ENCODE peak calls at places on chromosomes 1 and 21, in five cellular contexts. One of them, this sample, is unnamed.

GRCh38 chr1:24659993-24660665 is 17.0 kb downstream of the SRRM1 start:
- DNase-seq in IMR-90: no peak
- DNase-seq in HepG2: no peak
- DNase-seq in GM12878: no peak
- DNase-seq in SK-N-SH: no peak
- DNase-seq in this sample: no peak

GRCh38 chr1:20291621-20292020 is 946 bp downstream of the VWA5B1 start:
- DNase-seq in HepG2: no peak
- DNase-seq in GM12878: no peak
- DNase-seq in SK-N-SH: no peak
- DNase-seq in IMR-90: no peak
- DNase-seq in this sample: no peak

GRCh38 chr21:18524097-18524496 is 120.5 kb upstream of the TMPRSS15 start:
- DNase-seq in SK-N-SH: no peak
- DNase-seq in HepG2: no peak
- DNase-seq in GM12878: no peak
- DNase-seq in IMR-90: no peak
- DNase-seq in this sample: no peak

GRCh38 chr1:47624531-47624930 is 186.7 kb downstream of the FOXD2 start:
- DNase-seq in GM12878: no peak
- DNase-seq in SK-N-SH: no peak
- DNase-seq in IMR-90: no peak
- DNase-seq in HepG2: peak; percentile 27
- DNase-seq in this sample: peak; percentile 39

GRCh38 chr1:64874664-64875063 is 91.7 kb downstream of the JAK1 start:
- DNase-seq in GM12878: no peak
- DNase-seq in HepG2: no peak
- DNase-seq in IMR-90: no peak
- DNase-seq in SK-N-SH: no peak
- DNase-seq in this sample: no peak

GRCh38 chr1:8424539-8425116 is 106.7 kb downstream of the SLC45A1 start:
- DNase-seq in HepG2: no peak
- DNase-seq in GM12878: no peak
- DNase-seq in SK-N-SH: no peak
- DNase-seq in IMR-90: no peak
- DNase-seq in this sample: peak; percentile 56

GRCh38 chr1:168465942-168466702 is 77.7 kb downstream of the XCL2 start:
- DNase-seq in GM12878: peak; percentile 88
- DNase-seq in SK-N-SH: peak; percentile 25
- DNase-seq in IMR-90: peak; percentile 46
- DNase-seq in HepG2: peak; percentile 36
- DNase-seq in this sample: peak; percentile 91

GRCh38 chr1:193019442-193020026 is 39.6 kb downstream of the UCHL5 start:
- DNase-seq in IMR-90: peak; percentile 64
- DNase-seq in HepG2: peak; percentile 41
- DNase-seq in SK-N-SH: peak; percentile 9
- DNase-seq in GM12878: no peak
- DNase-seq in this sample: peak; percentile 46

GRCh38 chr1:202207292-202207691 is 13.7 kb downstream of the LGR6 start:
- DNase-seq in SK-N-SH: peak; percentile 89
- DNase-seq in GM12878: no peak
- DNase-seq in IMR-90: peak; percentile 73
- DNase-seq in HepG2: no peak
- DNase-seq in this sample: no peak

GRCh38 chr1:204573563-204573925 is 57.3 kb downstream of the MDM4 start:
- DNase-seq in GM12878: no peak
- DNase-seq in SK-N-SH: no peak
- DNase-seq in IMR-90: peak; percentile 63
- DNase-seq in HepG2: peak; percentile 29
- DNase-seq in this sample: no peak
- TF ChIP-seq MXI1 in GM12878: no peak
- TF ChIP-seq MXI1 in SK-N-SH: no peak
- TF ChIP-seq MXI1 in IMR-90: no peak
- TF ChIP-seq MXI1 in HepG2: no peak
- TF ChIP-seq MXI1 in this sample: no peak

DNA sequence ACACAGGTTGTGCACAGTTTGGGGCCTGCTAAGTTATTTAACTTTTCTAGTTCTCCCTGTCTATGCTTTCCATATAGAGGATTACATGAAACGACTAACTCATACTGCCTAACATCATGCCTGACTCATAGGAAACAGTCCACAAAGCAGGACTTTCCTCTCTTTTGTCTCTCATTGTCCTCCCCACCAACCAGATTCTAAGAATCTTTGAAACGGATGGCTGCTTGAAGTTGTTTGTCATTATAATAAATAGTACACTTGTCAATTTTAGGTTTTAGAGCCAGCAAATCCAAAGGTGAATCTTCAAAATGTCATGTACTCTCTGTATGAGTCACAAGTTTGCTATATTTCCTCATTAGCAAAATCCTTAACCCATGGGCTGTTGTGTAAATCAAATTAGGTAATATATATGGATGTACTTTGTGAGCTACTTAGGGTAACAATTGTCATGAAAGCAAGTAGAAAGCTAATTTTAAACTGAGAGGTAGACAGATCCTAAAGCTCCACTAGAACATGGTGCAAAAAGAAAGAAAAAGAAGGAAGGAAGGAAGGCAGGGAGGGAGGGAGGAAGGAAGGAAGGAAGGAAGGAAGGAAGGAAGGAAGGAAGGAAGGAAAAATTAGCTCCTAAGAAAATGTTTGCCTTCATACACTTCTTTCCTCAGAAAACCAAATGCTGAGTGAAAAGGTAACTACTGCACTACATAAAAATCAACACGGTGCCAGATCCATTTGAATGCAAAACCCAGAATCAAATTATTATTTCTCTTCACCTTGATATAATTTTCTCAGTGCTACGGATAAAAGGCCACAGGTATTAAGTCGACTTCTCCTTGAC is 129.5 kb upstream of the PRMT6 start:
- DNase-seq in IMR-90: peak; percentile 23
- DNase-seq in SK-N-SH: no peak
- DNase-seq in GM12878: no peak
- DNase-seq in HepG2: no peak
- DNase-seq in this sample: no peak
- TF ChIP-seq MXI1 in IMR-90: no peak
- TF ChIP-seq MXI1 in SK-N-SH: no peak
- TF ChIP-seq MXI1 in GM12878: no peak
- TF ChIP-seq MXI1 in HepG2: no peak
- TF ChIP-seq MXI1 in this sample: no peak

DNA sequence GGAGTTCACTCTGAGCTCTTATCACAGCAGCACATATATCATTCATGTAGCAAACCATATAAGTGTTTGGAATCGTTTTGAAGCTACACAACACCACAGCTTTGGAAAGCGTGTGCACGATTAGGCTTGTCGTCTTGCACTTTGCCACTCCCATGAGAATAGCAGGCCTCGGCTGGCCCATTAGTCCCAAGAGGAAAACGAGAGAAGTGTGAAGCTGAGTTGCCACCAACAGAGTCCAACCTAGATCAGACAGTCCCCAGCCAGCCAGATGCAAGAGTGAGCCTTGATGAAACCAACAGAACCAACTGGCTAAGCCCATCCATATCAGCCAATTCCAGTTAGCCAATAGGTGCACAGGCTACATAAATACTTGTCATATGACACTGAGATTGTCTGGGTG is 238.4 kb downstream of the C1orf94 start:
- DNase-seq in SK-N-SH: no peak
- DNase-seq in IMR-90: no peak
- DNase-seq in HepG2: no peak
- DNase-seq in GM12878: no peak
- DNase-seq in this sample: no peak
- TF ChIP-seq MXI1 in SK-N-SH: no peak
- TF ChIP-seq MXI1 in IMR-90: no peak
- TF ChIP-seq MXI1 in HepG2: no peak
- TF ChIP-seq MXI1 in GM12878: no peak
- TF ChIP-seq MXI1 in this sample: no peak

DNA sequence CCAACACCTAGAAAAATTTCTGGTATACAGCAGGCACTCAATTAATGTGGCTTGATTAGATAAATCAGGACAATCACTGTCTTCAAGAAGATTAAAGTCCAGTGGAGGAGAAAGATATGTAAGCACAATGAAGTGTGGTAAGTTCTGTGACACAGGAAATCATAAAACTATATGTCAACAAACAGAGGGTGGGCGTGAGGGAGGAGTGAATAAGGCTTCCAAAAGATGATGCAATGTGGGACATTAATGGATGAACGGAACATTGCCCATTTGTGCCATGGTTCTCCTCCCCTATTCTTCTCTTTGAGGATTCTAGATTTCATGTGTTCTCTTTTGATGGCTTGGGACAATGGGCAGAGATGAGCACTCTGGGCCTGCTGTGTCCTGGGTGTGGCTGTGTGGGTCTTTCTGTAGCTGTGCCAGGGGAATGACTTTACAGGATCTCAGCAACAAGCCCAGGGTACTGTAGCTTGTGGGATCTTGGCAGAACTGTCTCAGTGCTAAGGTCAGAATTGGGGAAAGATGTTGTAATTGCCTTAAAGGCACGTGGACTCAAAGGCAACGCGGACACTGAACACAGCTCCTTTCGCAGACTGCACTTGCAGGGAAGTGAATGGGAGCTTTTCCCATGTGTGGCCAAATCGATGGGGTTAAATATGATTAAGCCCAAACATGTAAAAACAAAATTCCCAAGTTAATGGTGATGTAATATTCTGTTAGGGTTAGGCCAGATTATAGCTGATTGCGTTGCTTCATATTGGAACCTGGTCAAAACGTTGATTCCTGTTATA is 366.9 kb downstream of the TGFB2 start:
- DNase-seq in SK-N-SH: no peak
- DNase-seq in IMR-90: peak; percentile 32
- DNase-seq in HepG2: no peak
- DNase-seq in GM12878: no peak
- DNase-seq in this sample: no peak
- TF ChIP-seq MXI1 in SK-N-SH: no peak
- TF ChIP-seq MXI1 in IMR-90: no peak
- TF ChIP-seq MXI1 in HepG2: no peak
- TF ChIP-seq MXI1 in GM12878: no peak
- TF ChIP-seq MXI1 in this sample: no peak

GRCh38 chr1:240155605-240156004 is 63.9 kb downstream of the FMN2 start:
- DNase-seq in SK-N-SH: no peak
- DNase-seq in IMR-90: no peak
- DNase-seq in HepG2: no peak
- DNase-seq in GM12878: no peak
- DNase-seq in this sample: no peak

GRCh38 chr1:240149488-240150094 is 57.9 kb downstream of the FMN2 start:
- DNase-seq in GM12878: no peak
- DNase-seq in SK-N-SH: peak; percentile 39
- DNase-seq in HepG2: peak; percentile 17
- DNase-seq in IMR-90: peak; percentile 52
- DNase-seq in this sample: peak; percentile 34

GRCh38 chr1:240148333-240148732 is 56.6 kb downstream of the FMN2 start:
- DNase-seq in IMR-90: no peak
- DNase-seq in HepG2: no peak
- DNase-seq in SK-N-SH: no peak
- DNase-seq in GM12878: no peak
- DNase-seq in this sample: no peak

GRCh38 chr1:240151126-240151735 is 59.5 kb downstream of the FMN2 start:
- DNase-seq in IMR-90: no peak
- DNase-seq in SK-N-SH: peak; percentile 15
- DNase-seq in GM12878: no peak
- DNase-seq in HepG2: no peak
- DNase-seq in this sample: no peak

DNA sequence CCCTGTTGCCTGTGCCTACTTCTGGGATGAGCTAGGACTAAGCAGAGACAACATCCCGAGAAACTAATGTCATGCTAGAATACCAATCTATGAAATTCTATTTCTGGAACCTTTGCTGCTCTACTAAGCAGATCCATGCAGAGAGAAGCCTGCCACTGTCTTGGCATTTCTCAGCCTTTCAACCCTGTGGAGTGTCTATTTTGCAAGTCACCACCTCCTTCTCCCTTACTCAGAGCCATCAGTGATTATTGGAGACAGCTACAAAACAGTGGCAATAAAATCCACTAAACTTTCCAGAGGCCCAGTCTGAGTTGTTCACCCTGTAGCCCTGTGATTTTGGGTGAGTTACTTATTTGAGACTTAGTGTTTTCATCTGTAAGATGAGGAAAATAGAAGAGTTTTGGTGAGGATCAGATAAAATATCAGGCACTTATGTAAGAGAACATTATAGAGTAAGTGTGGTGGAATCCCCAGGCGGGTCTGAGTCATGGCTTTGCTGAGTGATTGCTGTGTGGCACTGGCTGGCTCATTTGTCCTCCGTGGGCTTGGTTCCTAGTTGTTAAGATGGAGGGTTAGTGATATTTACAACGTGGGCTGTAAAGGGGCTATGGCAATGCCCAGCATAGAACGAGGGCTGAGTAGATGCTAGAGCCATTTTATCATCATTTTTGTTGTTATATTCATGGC is 61.1 kb downstream of the FMN2 start:
- DNase-seq in SK-N-SH: no peak
- DNase-seq in IMR-90: peak; percentile 36
- DNase-seq in GM12878: no peak
- DNase-seq in HepG2: no peak
- DNase-seq in this sample: no peak
- TF ChIP-seq MXI1 in SK-N-SH: no peak
- TF ChIP-seq MXI1 in IMR-90: no peak
- TF ChIP-seq MXI1 in GM12878: no peak
- TF ChIP-seq MXI1 in HepG2: no peak
- TF ChIP-seq MXI1 in this sample: no peak

DNA sequence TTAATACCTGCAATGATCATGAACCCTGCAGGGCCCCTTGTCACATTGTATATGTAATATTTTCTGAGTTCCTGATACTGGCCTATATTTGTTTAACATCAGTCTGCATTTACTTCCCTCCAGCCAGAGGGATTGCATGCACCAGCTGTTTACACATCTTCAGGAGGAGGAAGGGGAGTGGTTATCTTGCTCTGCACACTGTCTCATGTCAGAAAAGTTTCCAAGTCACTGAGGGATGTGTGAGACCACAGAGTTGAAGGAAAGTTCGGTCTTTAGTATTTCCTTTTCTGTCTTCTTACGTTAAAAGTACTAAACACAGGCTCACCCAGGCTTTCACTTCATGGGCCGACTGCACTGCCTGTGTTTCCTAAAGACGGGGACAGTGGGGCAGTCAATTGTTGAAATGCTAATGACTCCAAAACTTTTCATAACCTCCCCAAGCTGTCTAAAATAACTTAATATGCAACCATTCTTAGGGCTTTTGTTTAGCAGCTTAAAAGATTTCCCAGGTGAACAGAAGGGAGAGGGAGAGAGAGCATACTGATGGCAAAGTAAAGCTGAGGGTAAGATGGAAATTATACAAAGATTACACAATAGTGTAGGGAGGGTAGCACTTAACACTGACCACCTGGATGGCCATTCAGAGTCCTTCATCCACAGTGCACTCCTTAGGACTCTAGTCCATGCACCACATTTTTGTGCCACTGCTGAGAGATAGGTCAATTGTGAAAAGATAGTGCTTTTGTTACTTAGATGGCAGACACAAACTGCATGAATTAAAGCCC is 574.3 kb downstream of the LMO4 start:
- DNase-seq in IMR-90: peak; percentile 73
- DNase-seq in HepG2: no peak
- DNase-seq in GM12878: no peak
- DNase-seq in SK-N-SH: no peak
- DNase-seq in this sample: no peak
- TF ChIP-seq MXI1 in IMR-90: no peak
- TF ChIP-seq MXI1 in HepG2: no peak
- TF ChIP-seq MXI1 in GM12878: no peak
- TF ChIP-seq MXI1 in SK-N-SH: no peak
- TF ChIP-seq MXI1 in this sample: no peak

This sample was measured in K562.